ENCODE peak calls at places on chromosomes 6 and 20, in six cellular contexts. I, V, M, L, C and A are unnamed samples.

GRCh38 chr6:20291764-20292227 is 79.5 kb upstream of the MBOAT1 start:
- DNase-seq in V (peak), C (peak), I (peak), M (peak), L (peak), A (peak)

GRCh38 chr6:107731422-107732319 is 92.4 kb downstream of the SCML4 start:
- DNase-seq in L (no peak), C (no peak), V (no peak), I (no peak), M (no peak), A (no peak)

GRCh38 chr20:49675368-49676151 is 38.1 kb downstream of the B4GALT5 start:
- DNase-seq in V (no peak), M (no peak), I (no peak), C (no peak), L (no peak), A (no peak)

GRCh38 chr6:72589096-72589495 is 32.8 kb upstream of the KCNQ5 start:
- DNase-seq in M (no peak), I (no peak), C (no peak), L (no peak), V (no peak), A (no peak)

GRCh38 chr20:36686944-36687343 is 40.9 kb upstream of the SLA2 start:
- DNase-seq in I (no peak), V (no peak), C (no peak), M (no peak), L (no peak), A (no peak)

GRCh38 chr6:3352678-3353077 is 93.9 kb downstream of the PSMG4 start:
- DNase-seq in C (no peak), M (no peak), V (peak), L (no peak), I (no peak), A (no peak)

GRCh38 chr6:8059129-8059528 is 5.1 kb downstream of the BLOC1S5 start:
- DNase-seq in C (no peak), V (no peak), M (no peak), I (peak), L (no peak), A (no peak)

GRCh38 chr6:44133003-44133931 is 5.9 kb downstream of the TMEM63B start:
- DNase-seq in V (no peak), C (peak), M (no peak), L (no peak), I (peak), A (no peak)

GRCh38 chr6:101907356-101908217 is 514.1 kb downstream of the GRIK2 start:
- DNase-seq in V (no peak), C (no peak), L (no peak), I (no peak), M (no peak), A (no peak)

GRCh38 chr20:37914672-37915433 is 11.9 kb downstream of the VSTM2L start:
- DNase-seq in L (no peak), C (no peak), I (no peak), V (no peak), M (no peak), A (no peak)

GRCh38 chr6:129345890-129346289 is 364.1 kb downstream of the ARHGAP18 start:
- DNase-seq in L (no peak), M (no peak), I (no peak), C (no peak), V (no peak), A (peak)

GRCh38 chr6:53818845-53819609 is 24.2 kb downstream of the LRRC1 start:
- DNase-seq in I (no peak), V (no peak), C (no peak), L (no peak), M (no peak), A (no peak)

GRCh38 chr6:21594427-21595264 is 1.1 kb downstream of the SOX4 start:
- DNase-seq in L (peak), I (peak), V (peak), C (peak), M (no peak), A (no peak)

GRCh38 chr6:45983041-45983440 is 32.6 kb downstream of the CLIC5 start:
- DNase-seq in L (no peak), M (no peak), V (no peak), I (no peak), C (no peak), A (no peak)

GRCh38 chr20:48614593-48615274 is 213.1 kb downstream of the PREX1 start:
- DNase-seq in C (no peak), V (no peak), L (no peak), I (no peak), M (no peak), A (no peak)

GRCh38 chr6:109183109-109183508 is 87.8 kb downstream of the CEP57L1 start:
- DNase-seq in C (no peak), I (no peak), V (no peak), L (no peak), M (no peak), A (no peak)

GRCh38 chr20:8156603-8157079 is 24.6 kb downstream of the PLCB1 start:
- DNase-seq in V (no peak), I (peak), M (no peak), L (no peak), C (no peak), A (no peak)

GRCh38 chr6:133548409-133548808 is 307.3 kb downstream of the EYA4 start:
- DNase-seq in V (no peak), C (no peak), I (no peak), M (no peak), L (no peak), A (no peak)

GRCh38 chr6:2960935-2961334 is 10.4 kb downstream of the SERPINB6 start:
- DNase-seq in L (no peak), V (no peak), M (no peak), I (no peak), C (no peak), A (no peak)

GRCh38 chr6:33689148-33689494 is 22.4 kb downstream of the UQCC2 start:
- DNase-seq in M (no peak), I (no peak), V (no peak), C (no peak), L (no peak), A (no peak)

GRCh38 chr6:4853782-4854511 is 77.7 kb downstream of the CDYL start:
- DNase-seq in I (no peak), M (no peak), V (no peak), L (no peak), C (no peak), A (no peak)

GRCh38 chr6:128515550-128516513 is 4.6 kb downstream of the PTPRK start:
- DNase-seq in M (no peak), C (no peak), L (no peak), I (no peak), V (no peak), A (no peak)

GRCh38 chr6:159897603-159898002 is 6.8 kb downstream of the MAS1 start:
- DNase-seq in L (no peak), C (no peak), M (no peak), V (no peak), I (no peak), A (no peak)

GRCh38 chr6:3001773-3002293 is 2.1 kb downstream of the NQO2 start:
- DNase-seq in L (no peak), M (no peak), C (no peak), I (peak), V (no peak), A (peak)

GRCh38 chr20:40953856-40954255 is 74.8 kb upstream of the TOP1 start:
- DNase-seq in M (no peak), V (no peak), C (no peak), I (no peak), L (no peak), A (no peak)

GRCh38 chr20:50515471-50516106 is 5.4 kb downstream of the PTPN1 start:
- DNase-seq in L (no peak), C (no peak), V (no peak), I (no peak), M (no peak), A (no peak)

GRCh38 chr6:1091905-1092304 is 220.0 kb upstream of the FOXQ1 start:
- DNase-seq in C (no peak), I (no peak), M (no peak), L (no peak), V (no peak), A (no peak)

GRCh38 chr6:125984311-125984710 is 2.0 kb upstream of the TRMT11 start:
- DNase-seq in V (no peak), C (no peak), L (no peak), I (no peak), M (no peak), A (peak)

GRCh38 chr6:22892452-22892851 is 323.1 kb downstream of the HDGFL1 start:
- DNase-seq in I (no peak), M (no peak), L (no peak), C (no peak), V (no peak), A (peak)

GRCh38 chr6:3285049-3285639 is 26.4 kb downstream of the PSMG4 start:
- DNase-seq in M (no peak), C (no peak), L (no peak), I (no peak), V (no peak), A (no peak)

GRCh38 chr6:157558049-157558448 is 177.1 kb downstream of the ZDHHC14 start:
- DNase-seq in V (no peak), M (no peak), C (no peak), I (no peak), L (no peak), A (no peak)

GRCh38 chr6:39225946-39226437 is 3.3 kb downstream of the KCNK5 start:
- DNase-seq in I (peak), L (no peak), C (no peak), V (peak), M (no peak), A (no peak)

GRCh38 chr6:157825243-157825904 is 2.3 kb downstream of the SNX9 start:
- DNase-seq in C (no peak), V (no peak), L (no peak), M (no peak), I (no peak), A (no peak)

GRCh38 chr6:16482702-16483314 is 244.4 kb downstream of the GMPR start:
- DNase-seq in C (no peak), I (no peak), V (no peak), M (no peak), L (no peak), A (no peak)

GRCh38 chr6:157050537-157051280 is 272.6 kb downstream of the TMEM242 start:
- DNase-seq in V (no peak), M (no peak), C (no peak), L (no peak), I (no peak), A (no peak)

GRCh38 chr20:62776692-62777527 is 19.4 kb upstream of the MRGBP start:
- DNase-seq in V (no peak), L (peak), M (peak), C (no peak), I (peak), A (no peak)